ENCODE peak calls at places on chromosomes 16 and 17, in ten cellular contexts. L is stimulated activated CD8-positive, alpha-beta memory T cell treated with anti-CD3 and anti-CD28 coated beads, Interleukin-2, amount 100 ng/mL, for 1 hour; Q is cardiac fibroblast; G is activated T-helper 1 cell treated with anti-CD3 and anti-CD28 coated beads, Interleukin-2, amount 50 U/mL, for 16 hours; X is smooth muscle cell of the brain vasculature; K is memory B cell; V is activated CD8-positive, alpha-beta memory T cell treated with anti-CD3 and anti-CD28 coated beads for 48 hours; R is tibial artery; C is cardiac muscle cell; N is fibroblast of mammary gland. I is an unnamed sample.

GRCh38 chr17:10105513-10106001 is 92.8 kb downstream of the GAS7 start:
- DNase-seq in L (no peak), Q (peak; percentile 52), G (no peak), X (no peak), K (no peak), V (no peak), R (no peak), C (peak; percentile 80), N (peak; percentile 72), I (no peak)

GRCh38 chr16:9095171-9095570 is 3.7 kb downstream of the HAPSTR1 start:
- DNase-seq in L (no peak), Q (no peak), G (no peak), X (no peak), K (no peak), V (no peak), R (no peak), C (no peak), N (no peak), I (no peak)

GRCh38 chr17:50681260-50682200 is 26.2 kb downstream of the ANKRD40 start:
- DNase-seq in L (no peak), Q (peak; percentile 87), G (no peak), X (peak; percentile 61), K (no peak), V (no peak), R (peak; percentile 59), C (peak; percentile 52), N (peak; percentile 81), I (peak; percentile 40)

GRCh38 chr16:52034830-52035229 is 512.1 kb downstream of the TOX3 start:
- DNase-seq in L (no peak), Q (no peak), G (no peak), X (no peak), K (no peak), V (no peak), R (no peak), C (no peak), N (no peak), I (no peak)

GRCh38 chr17:11384131-11384530 is 143.1 kb downstream of the SHISA6 start:
- DNase-seq in L (no peak), Q (no peak), G (no peak), X (no peak), K (no peak), V (no peak), R (no peak), C (no peak), N (no peak), I (no peak)

GRCh38 chr16:47008174-47008573 is 34.7 kb upstream of the DNAJA2 start:
- DNase-seq in L (no peak), Q (no peak), G (no peak), X (no peak), K (no peak), V (no peak), R (no peak), C (no peak), N (no peak), I (no peak)

GRCh38 chr17:7912927-7913524 is 3.1 kb downstream of the RNF227 start:
- DNase-seq in L (no peak), Q (peak; percentile 89), G (no peak), X (no peak), K (peak; percentile 33), V (no peak), R (no peak), C (peak; percentile 76), N (peak; percentile 86), I (peak; percentile 91)

GRCh38 chr17:80997471-80998387 is 6.1 kb downstream of the CHMP6 start:
- DNase-seq in L (no peak), Q (no peak), G (no peak), X (no peak), K (no peak), V (no peak), R (no peak), C (no peak), N (no peak), I (no peak)

GRCh38 chr16:68448360-68448970 is at the start of gene SMPD3:
- DNase-seq in L (peak; percentile 90), Q (peak; percentile 100), G (peak; percentile 97), X (peak; percentile 99), K (peak; percentile 92), V (peak; percentile 90), R (peak; percentile 92), C (peak; percentile 100), N (peak; percentile 97), I (peak; percentile 91)

GRCh38 chr17:72588561-72588960 is 467.7 kb downstream of the SOX9 start:
- DNase-seq in L (no peak), Q (peak; percentile 24), G (no peak), X (no peak), K (no peak), V (no peak), R (no peak), C (no peak), N (no peak), I (no peak)

GRCh38 chr17:61294777-61295176 is 104.9 kb upstream of the TBX2 start:
- DNase-seq in L (no peak), Q (peak; percentile 82), G (no peak), X (no peak), K (no peak), V (no peak), R (no peak), C (no peak), N (peak; percentile 74), I (no peak)

GRCh38 chr16:89565256-89565505 is 4.7 kb downstream of the RPL13 start:
- DNase-seq in L (no peak), Q (no peak), G (no peak), X (no peak), K (no peak), V (no peak), R (no peak), C (no peak), N (no peak), I (no peak)

GRCh38 chr16:86634290-86634689 is 55.9 kb downstream of the FOXL1 start:
- DNase-seq in L (no peak), Q (peak; percentile 71), G (no peak), X (no peak), K (no peak), V (no peak), R (no peak), C (no peak), N (peak; percentile 59), I (no peak)

GRCh38 chr17:49928826-49929475 is 40.0 kb upstream of the DLX4 start:
- DNase-seq in L (no peak), Q (no peak), G (no peak), X (no peak), K (no peak), V (no peak), R (no peak), C (no peak), N (peak; percentile 69), I (no peak)

GRCh38 chr16:26371349-26371869 is 679.6 kb downstream of the HS3ST4 start:
- DNase-seq in L (no peak), Q (no peak), G (no peak), X (no peak), K (no peak), V (no peak), R (no peak), C (no peak), N (no peak), I (no peak)

GRCh38 chr16:57178296-57178695 is 7.5 kb downstream of the PSME3IP1 start:
- DNase-seq in L (no peak), Q (no peak), G (no peak), X (no peak), K (no peak), V (no peak), R (no peak), C (no peak), N (no peak), I (no peak)

GRCh38 chr17:22193113-22193512 is 500.8 kb downstream of the KCNJ18 start:
- DNase-seq in L (no peak), Q (no peak), G (no peak), X (no peak), K (no peak), V (no peak), R (no peak), C (no peak), N (no peak), I (no peak)

GRCh38 chr17:38435795-38436194 is 7.5 kb downstream of the ARHGAP23 start:
- DNase-seq in L (no peak), Q (no peak), G (no peak), X (no peak), K (no peak), V (no peak), R (no peak), C (no peak), N (no peak), I (no peak)

GRCh38 chr17:38571833-38572274 is 33.9 kb downstream of the SRCIN1 start:
- DNase-seq in L (no peak), Q (no peak), G (no peak), X (no peak), K (no peak), V (no peak), R (no peak), C (no peak), N (no peak), I (no peak)

GRCh38 chr17:63477471-63478440 is 895 bp downstream of the ACE start:
- DNase-seq in L (no peak), Q (no peak), G (no peak), X (no peak), K (no peak), V (no peak), R (no peak), C (peak; percentile 36), N (no peak), I (no peak)

GRCh38 chr16:68676113-68676860 is 31.2 kb downstream of the CDH3 start:
- DNase-seq in L (no peak), Q (no peak), G (no peak), X (no peak), K (no peak), V (no peak), R (no peak), C (no peak), N (no peak), I (no peak)

GRCh38 chr17:30165960-30166359 is 49.3 kb downstream of the NSRP1 start:
- DNase-seq in L (no peak), Q (no peak), G (no peak), X (no peak), K (no peak), V (no peak), R (no peak), C (no peak), N (no peak), I (no peak)

GRCh38 chr16:53071748-53072301 is 17.0 kb downstream of the CHD9 start:
- DNase-seq in L (no peak), Q (peak; percentile 43), G (no peak), X (no peak), K (no peak), V (no peak), R (peak; percentile 54), C (no peak), N (no peak), I (no peak)